ENCODE peak calls at places on chromosomes 16 and 17, in seven cellular contexts. H is OCI-LY7; U is tibial artery; X is lower lobe of right lung; G is CD8-positive, alpha-beta T cell; Q is HL-60; E is body of pancreas. K is an unnamed sample.
A peak's percentile ranks its signal among the peaks of the same experiment; 100 is the strongest.

GRCh38 chr16:66189951-66190350 is 176.5 kb upstream of the CDH5 start:
- DNase-seq in H (no peak), U (no peak), X (no peak), G (no peak), Q (no peak), E (no peak), K (no peak)

GRCh38 chr16:75555213-75555706 is 792 bp downstream of the TMEM231 start:
- DNase-seq in H (peak; percentile 69), U (peak; percentile 76), X (peak; percentile 78), G (no peak), Q (no peak), E (peak; percentile 79), K (peak; percentile 91)

GRCh38 chr17:76537288-76537577 is 276 bp downstream of the CYGB start:
- DNase-seq in H (no peak), U (no peak), X (no peak), G (no peak), Q (no peak), E (peak; percentile 52), K (peak; percentile 54)

GRCh38 chr17:43308999-43309398 is 75.2 kb upstream of the RNU2-1 start:
- DNase-seq in H (no peak), U (no peak), X (no peak), G (no peak), Q (no peak), E (no peak), K (no peak)

GRCh38 chr16:58299757-58300349 is 5.0 kb upstream of the PRSS54 start:
- DNase-seq in H (peak; percentile 56), U (no peak), X (no peak), G (no peak), Q (peak; percentile 20), E (peak; percentile 16), K (peak; percentile 33)

GRCh38 chr17:80575057-80575875 is 30.6 kb downstream of the RPTOR start:
- DNase-seq in H (peak; percentile 97), U (peak; percentile 73), X (peak; percentile 93), G (peak; percentile 80), Q (peak; percentile 90), E (peak; percentile 91), K (peak; percentile 95)

GRCh38 chr17:76382803-76383644 is 1.4 kb upstream of the SPHK1 start:
- DNase-seq in H (no peak), U (no peak), X (peak; percentile 66), G (no peak), Q (peak; percentile 61), E (peak; percentile 44), K (peak; percentile 40)

GRCh38 chr16:80652441-80652840 is 111.6 kb downstream of the DYNLRB2 start:
- DNase-seq in H (no peak), U (no peak), X (no peak), G (no peak), Q (no peak), E (no peak), K (no peak)

GRCh38 chr17:59756236-59756818 is 48.9 kb downstream of the VMP1 start:
- DNase-seq in H (no peak), U (no peak), X (no peak), G (no peak), Q (no peak), E (no peak), K (no peak)

GRCh38 chr17:55722016-55722706 is 503 bp downstream of the TMEM100 start:
- DNase-seq in H (no peak), U (no peak), X (no peak), G (no peak), Q (no peak), E (no peak), K (no peak)

GRCh38 chr16:73735954-73736353 is 560.7 kb upstream of the PSMD7 start:
- DNase-seq in H (no peak), U (no peak), X (no peak), G (no peak), Q (no peak), E (no peak), K (no peak)

GRCh38 chr17:29154516-29155234 is 25.5 kb downstream of the MYO18A start:
- DNase-seq in H (no peak), U (no peak), X (no peak), G (no peak), Q (no peak), E (peak; percentile 39), K (no peak)

GRCh38 chr16:25026621-25027020 is 11.5 kb upstream of the ARHGAP17 start:
- DNase-seq in H (no peak), U (no peak), X (no peak), G (no peak), Q (no peak), E (no peak), K (no peak)

GRCh38 chr17:39325528-39326240 is 75.7 kb downstream of the FBXL20 start:
- DNase-seq in H (no peak), U (no peak), X (no peak), G (no peak), Q (peak; percentile 73), E (no peak), K (no peak)

GRCh38 chr17:14833201-14833773 is 431.8 kb downstream of the PMP22 start:
- DNase-seq in H (no peak), U (no peak), X (no peak), G (no peak), Q (peak; percentile 26), E (no peak), K (no peak)

GRCh38 chr16:3131755-3132377 is 3.0 kb upstream of the ZNF213 start:
- DNase-seq in H (peak; percentile 57), U (no peak), X (no peak), G (no peak), Q (peak; percentile 64), E (peak; percentile 54), K (peak; percentile 73)

GRCh38 chr16:57132470-57132869 is 40.1 kb downstream of the CPNE2 start:
- DNase-seq in H (no peak), U (no peak), X (no peak), G (no peak), Q (peak; percentile 44), E (peak; percentile 43), K (peak; percentile 46)

GRCh38 chr16:48152226-48152625 is 3.6 kb downstream of the ABCC12 start:
- DNase-seq in H (no peak), U (no peak), X (no peak), G (no peak), Q (no peak), E (no peak), K (no peak)

GRCh38 chr17:27570578-27570914 is 60.4 kb upstream of the LGALS9 start:
- DNase-seq in H (no peak), U (no peak), X (no peak), G (no peak), Q (no peak), E (no peak), K (no peak)

GRCh38 chr17:27569884-27570577 is 61.0 kb upstream of the LGALS9 start:
- DNase-seq in H (no peak), U (no peak), X (no peak), G (no peak), Q (peak; percentile 47), E (peak; percentile 59), K (no peak)

GRCh38 chr17:27568216-27568615 is 62.8 kb upstream of the LGALS9 start:
- DNase-seq in H (no peak), U (no peak), X (no peak), G (no peak), Q (no peak), E (no peak), K (no peak)

GRCh38 chr17:27568811-27569210 is 62.2 kb upstream of the LGALS9 start:
- DNase-seq in H (no peak), U (no peak), X (no peak), G (no peak), Q (no peak), E (no peak), K (no peak)

GRCh38 chr17:27569257-27569722 is 61.7 kb upstream of the LGALS9 start:
- DNase-seq in H (peak; percentile 51), U (no peak), X (peak; percentile 63), G (peak; percentile 21), Q (peak; percentile 62), E (peak; percentile 78), K (peak; percentile 53)
- TF ChIP-seq CTCF in H (peak; percentile 88), U (peak; percentile 27), X (peak; percentile 59), G (peak; percentile 46), Q (peak; percentile 43), E (peak; percentile 33), K (peak; percentile 64)

DNA sequence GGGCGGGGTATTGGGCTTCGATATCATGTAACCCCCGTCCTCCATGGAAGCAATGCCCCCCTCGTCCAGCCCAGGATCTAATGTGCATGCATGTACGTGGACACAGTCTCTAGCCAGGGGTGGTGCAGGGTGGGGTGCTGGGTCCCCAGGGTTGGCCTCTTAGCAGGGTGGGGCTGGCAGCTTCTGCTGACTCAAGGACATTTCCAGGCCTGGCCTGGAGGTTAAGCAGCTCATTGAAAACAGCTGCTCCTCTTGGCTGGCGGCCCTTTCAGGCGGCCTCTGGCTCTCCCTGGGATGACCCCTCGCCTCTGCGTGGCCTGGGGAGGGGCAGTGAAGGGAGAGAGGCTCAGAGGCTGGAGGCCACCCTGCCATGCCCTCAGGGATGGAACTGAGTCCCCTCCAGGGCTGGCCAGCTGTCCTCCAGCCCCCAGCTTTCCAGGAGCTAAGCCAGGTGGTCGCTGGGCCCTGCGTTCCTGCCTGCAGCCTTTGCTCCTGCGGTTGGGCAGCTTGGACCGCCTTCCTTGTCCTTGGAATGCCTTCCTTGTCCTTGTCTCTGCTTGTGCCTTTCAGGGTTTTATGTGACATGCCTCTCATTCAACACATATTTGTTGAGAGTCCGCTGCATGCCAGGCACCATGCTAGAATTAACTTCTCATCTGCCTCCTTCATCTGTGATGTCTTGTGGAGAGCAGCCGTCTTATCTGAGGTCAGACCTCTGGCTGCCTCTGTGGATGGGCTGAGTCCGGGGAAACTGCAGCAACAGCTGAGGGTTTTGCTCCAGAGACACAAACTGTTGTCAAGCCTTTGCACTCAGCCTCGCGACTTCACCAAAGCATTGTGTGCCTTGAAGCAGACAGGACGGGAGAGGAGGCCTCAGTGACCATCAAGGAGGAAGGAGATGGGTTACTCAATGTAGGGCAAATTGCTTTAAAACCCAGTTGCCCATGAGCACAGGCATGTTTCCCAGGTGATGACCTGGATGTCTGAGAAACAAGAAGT is 26.7 kb downstream of the MRC2 start:
- DNase-seq in H (no peak), U (peak; percentile 44), X (peak; percentile 66), G (no peak), Q (peak; percentile 70), E (peak; percentile 35), K (peak; percentile 49)
- H3K4me3 ChIP-seq in H (no peak overlapping the region), U (no peak overlapping the region), X (no peak overlapping the region), G (peak overlapping the region; percentile 76), Q (no peak overlapping the region), E (no peak overlapping the region), K (no peak overlapping the region)

GRCh38 chr17:49875690-49876089 is 27.8 kb upstream of the TAC4 start:
- DNase-seq in H (no peak), U (no peak), X (no peak), G (no peak), Q (no peak), E (no peak), K (no peak)
- TF ChIP-seq CTCF in H (no peak), U (no peak), X (no peak), G (no peak), Q (no peak), E (no peak), K (no peak)

DNA sequence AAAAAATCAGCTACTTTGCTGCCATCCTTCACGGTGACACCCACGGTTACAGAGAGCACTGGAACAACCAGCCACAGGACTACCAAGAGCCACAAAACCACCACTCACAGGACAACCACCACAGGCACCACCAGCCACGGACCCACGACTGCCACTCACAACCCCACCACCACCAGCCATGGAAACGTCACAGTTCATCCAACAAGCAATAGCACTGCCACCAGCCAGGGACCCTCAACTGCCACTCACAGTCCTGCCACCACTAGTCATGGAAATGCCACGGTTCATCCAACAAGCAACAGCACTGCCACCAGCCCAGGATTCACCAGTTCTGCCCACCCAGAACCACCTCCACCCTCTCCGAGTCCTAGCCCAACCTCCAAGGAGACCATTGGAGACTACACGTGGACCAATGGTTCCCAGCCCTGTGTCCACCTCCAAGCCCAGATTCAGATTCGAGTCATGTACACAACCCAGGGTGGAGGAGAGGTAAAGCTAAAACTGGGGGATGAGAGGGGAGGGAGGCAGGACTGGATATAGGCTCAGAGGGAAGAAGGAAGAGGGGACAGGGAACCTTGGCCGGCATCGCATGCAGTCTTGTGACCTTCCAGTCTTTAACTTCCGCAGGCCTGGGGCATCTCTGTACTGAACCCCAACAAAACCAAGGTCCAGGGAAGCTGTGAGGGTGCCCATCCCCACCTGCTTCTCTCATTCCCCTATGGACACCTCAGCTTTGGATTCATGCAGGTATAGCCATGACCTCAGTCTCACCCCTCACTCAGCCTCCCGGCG is 597 bp downstream of the CD68 start:
- DNase-seq in H (peak; percentile 28), U (no peak), X (no peak), G (no peak), Q (no peak), E (no peak), K (no peak)
- H3K4me3 ChIP-seq in H (no peak overlapping the region), U (peak overlapping the region; percentile 25), X (peak overlapping the region; percentile 78), G (no peak overlapping the region), Q (peak overlapping the region; percentile 49), E (no peak overlapping the region), K (no peak overlapping the region)

K was measured in BE2C.